ENCODE peak calls at places on chromosome 14, in seven cellular contexts. One of them, this sample, is unnamed.

GRCh38 chr14:92897922-92898599 is 24.9 kb upstream of the CHGA start:
- DNase-seq in HL-60: no peak
- DNase-seq in nucleus accumbens: no peak
- DNase-seq in NCI-H1417 treated with DMSO at 0.1 percent for 48 hours: no peak
- DNase-seq in endothelial cell: no peak
- DNase-seq in GM23338: no peak
- DNase-seq in NCI-H1105: no peak
- DNase-seq in this sample: no peak

GRCh38 chr14:104686624-104687517 is 2.5 kb upstream of the INF2 start:
- DNase-seq in endothelial cell: no peak
- DNase-seq in GM23338: no peak
- DNase-seq in HL-60: no peak
- DNase-seq in nucleus accumbens: no peak
- DNase-seq in NCI-H1105: no peak
- DNase-seq in NCI-H1417 treated with DMSO at 0.1 percent for 48 hours: no peak
- DNase-seq in this sample: no peak

GRCh38 chr14:76647699-76648298 is 113.5 kb upstream of the VASH1 start:
- DNase-seq in HL-60: peak; percentile 1
- DNase-seq in nucleus accumbens: no peak
- DNase-seq in GM23338: peak; percentile 90
- DNase-seq in NCI-H1417 treated with DMSO at 0.1 percent for 48 hours: peak; percentile 32
- DNase-seq in endothelial cell: peak; percentile 32
- DNase-seq in NCI-H1105: peak; percentile 47
- DNase-seq in this sample: peak; percentile 8

GRCh38 chr14:97027256-97027999 is 230.2 kb downstream of the VRK1 start:
- DNase-seq in endothelial cell: no peak
- DNase-seq in GM23338: peak; percentile 48
- DNase-seq in NCI-H1417 treated with DMSO at 0.1 percent for 48 hours: no peak
- DNase-seq in NCI-H1105: no peak
- DNase-seq in HL-60: no peak
- DNase-seq in nucleus accumbens: no peak
- DNase-seq in this sample: no peak

GRCh38 chr14:77133718-77134338 is 7.8 kb downstream of the ZDHHC22 start:
- DNase-seq in NCI-H1417 treated with DMSO at 0.1 percent for 48 hours: no peak
- DNase-seq in GM23338: peak; percentile 89
- DNase-seq in NCI-H1105: no peak
- DNase-seq in HL-60: no peak
- DNase-seq in endothelial cell: peak; percentile 74
- DNase-seq in nucleus accumbens: no peak
- DNase-seq in this sample: no peak

GRCh38 chr14:101446387-101446969 is 114.8 kb upstream of the DIO3 start:
- DNase-seq in nucleus accumbens: no peak
- DNase-seq in GM23338: no peak
- DNase-seq in endothelial cell: no peak
- DNase-seq in HL-60: no peak
- DNase-seq in NCI-H1417 treated with DMSO at 0.1 percent for 48 hours: no peak
- DNase-seq in NCI-H1105: no peak
- DNase-seq in this sample: no peak

GRCh38 chr14:93332032-93332852 is 594 bp downstream of the BTBD7 start:
- DNase-seq in NCI-H1105: peak; percentile 39
- DNase-seq in GM23338: peak; percentile 74
- DNase-seq in nucleus accumbens: no peak
- DNase-seq in NCI-H1417 treated with DMSO at 0.1 percent for 48 hours: no peak
- DNase-seq in endothelial cell: peak; percentile 69
- DNase-seq in HL-60: peak; percentile 49
- DNase-seq in this sample: no peak

GRCh38 chr14:95664546-95664945 is 21.7 kb upstream of the TCL1B start:
- DNase-seq in nucleus accumbens: no peak
- DNase-seq in HL-60: no peak
- DNase-seq in GM23338: no peak
- DNase-seq in NCI-H1417 treated with DMSO at 0.1 percent for 48 hours: no peak
- DNase-seq in NCI-H1105: no peak
- DNase-seq in endothelial cell: no peak
- DNase-seq in this sample: peak; percentile 36

GRCh38 chr14:51094282-51094821 is 553 bp downstream of the TRIM9 start:
- DNase-seq in GM23338: peak; percentile 60
- DNase-seq in endothelial cell: peak; percentile 20
- DNase-seq in NCI-H1417 treated with DMSO at 0.1 percent for 48 hours: no peak
- DNase-seq in HL-60: no peak
- DNase-seq in NCI-H1105: peak; percentile 8
- DNase-seq in nucleus accumbens: no peak
- DNase-seq in this sample: no peak

GRCh38 chr14:100381386-100382105 is 58.4 kb downstream of the SLC25A47 start:
- DNase-seq in endothelial cell: no peak
- DNase-seq in nucleus accumbens: no peak
- DNase-seq in NCI-H1105: no peak
- DNase-seq in HL-60: no peak
- DNase-seq in GM23338: no peak
- DNase-seq in NCI-H1417 treated with DMSO at 0.1 percent for 48 hours: no peak
- DNase-seq in this sample: no peak

GRCh38 chr14:103144085-103144484 is 20.8 kb downstream of the TNFAIP2 start:
- DNase-seq in nucleus accumbens: no peak
- DNase-seq in HL-60: no peak
- DNase-seq in GM23338: no peak
- DNase-seq in endothelial cell: no peak
- DNase-seq in NCI-H1105: no peak
- DNase-seq in NCI-H1417 treated with DMSO at 0.1 percent for 48 hours: no peak
- DNase-seq in this sample: no peak

GRCh38 chr14:45785240-45785639 is 532.2 kb upstream of the MIS18BP1 start:
- DNase-seq in endothelial cell: no peak
- DNase-seq in NCI-H1417 treated with DMSO at 0.1 percent for 48 hours: no peak
- DNase-seq in GM23338: no peak
- DNase-seq in NCI-H1105: peak; percentile 4
- DNase-seq in HL-60: no peak
- DNase-seq in nucleus accumbens: no peak
- DNase-seq in this sample: no peak

GRCh38 chr14:104818714-104819161 is 17.8 kb downstream of the ZBTB42 start:
- DNase-seq in GM23338: no peak
- DNase-seq in nucleus accumbens: no peak
- DNase-seq in NCI-H1417 treated with DMSO at 0.1 percent for 48 hours: no peak
- DNase-seq in NCI-H1105: no peak
- DNase-seq in endothelial cell: no peak
- DNase-seq in HL-60: no peak
- DNase-seq in this sample: no peak

GRCh38 chr14:51957950-51958349 is 31.4 kb upstream of the RTRAF start:
- DNase-seq in GM23338: no peak
- DNase-seq in HL-60: no peak
- DNase-seq in NCI-H1105: no peak
- DNase-seq in nucleus accumbens: no peak
- DNase-seq in endothelial cell: no peak
- DNase-seq in NCI-H1417 treated with DMSO at 0.1 percent for 48 hours: no peak
- DNase-seq in this sample: no peak

GRCh38 chr14:69475194-69475818 is 9.2 kb upstream of the PLEKHD1 start:
- DNase-seq in GM23338: peak; percentile 65
- DNase-seq in NCI-H1417 treated with DMSO at 0.1 percent for 48 hours: no peak
- DNase-seq in NCI-H1105: peak; percentile 55
- DNase-seq in nucleus accumbens: no peak
- DNase-seq in HL-60: no peak
- DNase-seq in endothelial cell: no peak
- DNase-seq in this sample: no peak